ENCODE peak calls at places on chromosomes 6 and 20, in five cellular contexts. One of them, this sample, is unnamed.

GRCh38 chr6:2718334-2719052 is 32.2 kb downstream of the MYLK4 start:
- DNase-seq in mammary epithelial cell: no peak
- DNase-seq in HCT116: no peak
- DNase-seq in fibroblast of lung: peak
- DNase-seq in hepatocyte: no peak
- DNase-seq in this sample: peak

GRCh38 chr6:3251462-3252314 is 7.1 kb upstream of the PSMG4 start:
- DNase-seq in mammary epithelial cell: peak
- DNase-seq in HCT116: peak
- DNase-seq in fibroblast of lung: peak
- DNase-seq in hepatocyte: peak
- DNase-seq in this sample: peak

GRCh38 chr20:63553251-63553932 is 567 bp upstream of the FNDC11 start:
- DNase-seq in mammary epithelial cell: peak
- DNase-seq in HCT116: peak
- DNase-seq in fibroblast of lung: peak
- DNase-seq in hepatocyte: peak
- DNase-seq in this sample: peak

GRCh38 chr6:21595265-21595950 is 1.9 kb downstream of the SOX4 start:
- DNase-seq in mammary epithelial cell: peak
- DNase-seq in HCT116: no peak
- DNase-seq in fibroblast of lung: no peak
- DNase-seq in hepatocyte: peak
- DNase-seq in this sample: no peak

GRCh38 chr20:18734525-18735189 is 78.9 kb upstream of the SCP2D1 start:
- DNase-seq in mammary epithelial cell: no peak
- DNase-seq in HCT116: no peak
- DNase-seq in fibroblast of lung: no peak
- DNase-seq in hepatocyte: no peak
- DNase-seq in this sample: peak

GRCh38 chr6:29722773-29723665 is at the start of gene HLA-F:
- DNase-seq in mammary epithelial cell: peak
- DNase-seq in HCT116: peak
- DNase-seq in fibroblast of lung: peak
- DNase-seq in hepatocyte: peak
- DNase-seq in this sample: peak

GRCh38 chr6:35980991-35981645 is 43.3 kb downstream of the SLC26A8 start:
- DNase-seq in mammary epithelial cell: no peak
- DNase-seq in HCT116: no peak
- DNase-seq in fibroblast of lung: no peak
- DNase-seq in hepatocyte: no peak
- DNase-seq in this sample: no peak

GRCh38 chr6:28355743-28356665 is 6.3 kb downstream of the ZKSCAN3 start:
- DNase-seq in mammary epithelial cell: peak
- DNase-seq in HCT116: peak
- DNase-seq in fibroblast of lung: peak
- DNase-seq in hepatocyte: peak
- DNase-seq in this sample: peak

GRCh38 chr20:33664762-33665144 is 2.0 kb upstream of the ACTL10 start:
- DNase-seq in mammary epithelial cell: no peak
- DNase-seq in HCT116: no peak
- DNase-seq in fibroblast of lung: no peak
- DNase-seq in hepatocyte: no peak
- DNase-seq in this sample: no peak

GRCh38 chr20:8671366-8671943 is 397.4 kb upstream of the PLCB4 start:
- DNase-seq in mammary epithelial cell: no peak
- DNase-seq in HCT116: no peak
- DNase-seq in fibroblast of lung: no peak
- DNase-seq in hepatocyte: no peak
- DNase-seq in this sample: no peak

GRCh38 chr6:44004625-44005506 is 122.4 kb downstream of the MRPL14 start:
- DNase-seq in mammary epithelial cell: no peak
- DNase-seq in HCT116: no peak
- DNase-seq in fibroblast of lung: no peak
- DNase-seq in hepatocyte: no peak
- DNase-seq in this sample: no peak

GRCh38 chr20:33655164-33655563 is 7.0 kb upstream of the C20orf144 start:
- DNase-seq in mammary epithelial cell: no peak
- DNase-seq in HCT116: no peak
- DNase-seq in fibroblast of lung: no peak
- DNase-seq in hepatocyte: no peak
- DNase-seq in this sample: no peak

GRCh38 chr6:135739288-135739687 is 112.2 kb upstream of the PDE7B start:
- DNase-seq in mammary epithelial cell: peak
- DNase-seq in HCT116: no peak
- DNase-seq in fibroblast of lung: peak
- DNase-seq in hepatocyte: no peak
- DNase-seq in this sample: peak

GRCh38 chr20:39524371-39524911 is 562.3 kb downstream of the DHX35 start:
- DNase-seq in mammary epithelial cell: peak
- DNase-seq in HCT116: no peak
- DNase-seq in fibroblast of lung: no peak
- DNase-seq in hepatocyte: peak
- DNase-seq in this sample: peak

GRCh38 chr20:58017237-58017969 is 211.1 kb downstream of the ANKRD60 start:
- DNase-seq in mammary epithelial cell: peak
- DNase-seq in HCT116: peak
- DNase-seq in fibroblast of lung: no peak
- DNase-seq in hepatocyte: no peak
- DNase-seq in this sample: peak

GRCh38 chr6:108195209-108195608 is 29.4 kb downstream of the NR2E1 start:
- DNase-seq in mammary epithelial cell: no peak
- DNase-seq in HCT116: no peak
- DNase-seq in fibroblast of lung: no peak
- DNase-seq in hepatocyte: no peak
- DNase-seq in this sample: no peak

GRCh38 chr6:4313044-4313686 is 177.8 kb upstream of the ECI2 start:
- DNase-seq in mammary epithelial cell: peak
- DNase-seq in HCT116: peak
- DNase-seq in fibroblast of lung: peak
- DNase-seq in hepatocyte: peak
- DNase-seq in this sample: peak

GRCh38 chr6:81636930-81637568 is 115.4 kb downstream of the TENT5A start:
- DNase-seq in mammary epithelial cell: no peak
- DNase-seq in HCT116: no peak
- DNase-seq in fibroblast of lung: peak
- DNase-seq in hepatocyte: no peak
- DNase-seq in this sample: peak

GRCh38 chr6:134539865-134540323 is 222.0 kb upstream of the SGK1 start:
- DNase-seq in mammary epithelial cell: peak
- DNase-seq in HCT116: no peak
- DNase-seq in fibroblast of lung: no peak
- DNase-seq in hepatocyte: no peak
- DNase-seq in this sample: peak

GRCh38 chr6:11702039-11702795 is 76.4 kb downstream of the ADTRP start:
- DNase-seq in mammary epithelial cell: peak
- DNase-seq in HCT116: no peak
- DNase-seq in fibroblast of lung: no peak
- DNase-seq in hepatocyte: peak
- DNase-seq in this sample: peak

GRCh38 chr6:143940011-143940597 is 68.0 kb downstream of the PLAGL1 start:
- DNase-seq in mammary epithelial cell: peak
- DNase-seq in HCT116: peak
- DNase-seq in fibroblast of lung: peak
- DNase-seq in hepatocyte: peak
- DNase-seq in this sample: peak

GRCh38 chr6:144736763-144737162 is 451.6 kb downstream of the UTRN start:
- DNase-seq in mammary epithelial cell: no peak
- DNase-seq in HCT116: no peak
- DNase-seq in fibroblast of lung: no peak
- DNase-seq in hepatocyte: no peak
- DNase-seq in this sample: no peak

GRCh38 chr6:116562614-116563013 is 8.7 kb upstream of the RWDD1 start:
- DNase-seq in mammary epithelial cell: no peak
- DNase-seq in HCT116: no peak
- DNase-seq in fibroblast of lung: peak
- DNase-seq in hepatocyte: peak
- DNase-seq in this sample: no peak

GRCh38 chr6:142385352-142385751 is 83.5 kb downstream of the ADGRG6 start:
- DNase-seq in mammary epithelial cell: no peak
- DNase-seq in HCT116: no peak
- DNase-seq in fibroblast of lung: no peak
- DNase-seq in hepatocyte: no peak
- DNase-seq in this sample: no peak

GRCh38 chr6:1574083-1574761 is 35.5 kb upstream of the FOXC1 start:
- DNase-seq in mammary epithelial cell: no peak
- DNase-seq in HCT116: no peak
- DNase-seq in fibroblast of lung: no peak
- DNase-seq in hepatocyte: no peak
- DNase-seq in this sample: no peak

GRCh38 chr6:97925504-97925903 is 642.5 kb upstream of the MMS22L start:
- DNase-seq in mammary epithelial cell: no peak
- DNase-seq in HCT116: no peak
- DNase-seq in fibroblast of lung: no peak
- DNase-seq in hepatocyte: no peak
- DNase-seq in this sample: no peak

GRCh38 chr6:26064619-26065257 is 22.5 kb upstream of the HFE start:
- DNase-seq in mammary epithelial cell: peak
- DNase-seq in HCT116: peak
- DNase-seq in fibroblast of lung: peak
- DNase-seq in hepatocyte: peak
- DNase-seq in this sample: peak

GRCh38 chr20:57947421-57948176 is 237.8 kb upstream of the PMEPA1 start:
- DNase-seq in mammary epithelial cell: no peak
- DNase-seq in HCT116: no peak
- DNase-seq in fibroblast of lung: peak
- DNase-seq in hepatocyte: no peak
- DNase-seq in this sample: peak

GRCh38 chr6:110524305-110524704 is 47.9 kb upstream of the SLC22A16 start:
- DNase-seq in mammary epithelial cell: peak
- DNase-seq in HCT116: no peak
- DNase-seq in fibroblast of lung: no peak
- DNase-seq in hepatocyte: peak
- DNase-seq in this sample: no peak

GRCh38 chr20:64242797-64243475 is 12.6 kb upstream of the PCMTD2 start:
- DNase-seq in mammary epithelial cell: no peak
- DNase-seq in HCT116: no peak
- DNase-seq in fibroblast of lung: no peak
- DNase-seq in hepatocyte: no peak
- DNase-seq in this sample: no peak

GRCh38 chr6:97626586-97627441 is 343.8 kb upstream of the MMS22L start:
- DNase-seq in mammary epithelial cell: no peak
- DNase-seq in HCT116: no peak
- DNase-seq in fibroblast of lung: peak
- DNase-seq in hepatocyte: peak
- DNase-seq in this sample: peak

GRCh38 chr6:138410972-138411667 is 7.1 kb downstream of the HEBP2 start:
- DNase-seq in mammary epithelial cell: peak
- DNase-seq in HCT116: peak
- DNase-seq in fibroblast of lung: peak
- DNase-seq in hepatocyte: no peak
- DNase-seq in this sample: peak

GRCh38 chr6:145028144-145028818 is 707.0 kb downstream of the EPM2A start:
- DNase-seq in mammary epithelial cell: peak
- DNase-seq in HCT116: peak
- DNase-seq in fibroblast of lung: peak
- DNase-seq in hepatocyte: peak
- DNase-seq in this sample: no peak

GRCh38 chr6:127514396-127515227 is 4.5 kb downstream of the MTCL3 start:
- DNase-seq in mammary epithelial cell: peak
- DNase-seq in HCT116: no peak
- DNase-seq in fibroblast of lung: peak
- DNase-seq in hepatocyte: peak
- DNase-seq in this sample: peak
- TF ChIP-seq EZH2 in mammary epithelial cell: peak
- TF ChIP-seq EZH2 in HCT116: no peak
- TF ChIP-seq EZH2 in fibroblast of lung: no peak
- TF ChIP-seq EZH2 in hepatocyte: no peak
- TF ChIP-seq EZH2 in this sample: no peak

DNA sequence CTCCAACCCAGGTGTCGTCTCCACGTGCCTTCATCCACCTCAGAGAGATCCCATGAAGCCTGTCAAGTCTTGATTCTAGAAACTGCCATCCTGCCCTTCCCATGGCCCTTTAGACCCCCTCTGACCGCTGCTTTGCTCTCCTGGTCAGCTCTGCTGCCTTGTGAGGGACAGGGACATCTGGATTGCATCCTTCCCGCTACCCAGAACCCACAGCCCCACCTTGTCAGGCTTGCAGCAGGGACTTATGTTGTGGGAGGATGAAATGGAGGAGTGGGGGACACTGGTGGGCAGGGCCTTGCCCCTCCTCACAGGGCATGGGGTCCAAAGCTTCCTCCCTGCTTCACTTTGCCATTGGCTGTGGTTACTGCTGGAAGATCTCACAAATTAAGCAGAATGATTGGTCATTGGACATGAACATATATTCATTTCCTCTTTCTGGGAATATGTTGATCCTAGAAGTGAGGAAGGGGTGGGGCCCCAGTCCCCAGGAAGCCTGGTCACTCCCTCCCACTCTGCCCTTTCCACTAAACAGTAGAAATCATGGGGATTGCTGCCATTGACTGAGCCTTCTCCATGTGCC is 4.5 kb downstream of the GLP1R start:
- DNase-seq in mammary epithelial cell: no peak
- DNase-seq in HCT116: no peak
- DNase-seq in fibroblast of lung: no peak
- DNase-seq in hepatocyte: no peak
- DNase-seq in this sample: no peak
- TF ChIP-seq EZH2 in mammary epithelial cell: no peak
- TF ChIP-seq EZH2 in HCT116: no peak
- TF ChIP-seq EZH2 in fibroblast of lung: no peak
- TF ChIP-seq EZH2 in hepatocyte: no peak
- TF ChIP-seq EZH2 in this sample: no peak

GRCh38 chr6:71419954-71420692 is 131.5 kb downstream of the OGFRL1 start:
- DNase-seq in mammary epithelial cell: no peak
- DNase-seq in HCT116: no peak
- DNase-seq in fibroblast of lung: peak
- DNase-seq in hepatocyte: peak
- DNase-seq in this sample: no peak
- TF ChIP-seq EZH2 in mammary epithelial cell: no peak
- TF ChIP-seq EZH2 in HCT116: no peak
- TF ChIP-seq EZH2 in fibroblast of lung: no peak
- TF ChIP-seq EZH2 in hepatocyte: no peak
- TF ChIP-seq EZH2 in this sample: no peak

DNA sequence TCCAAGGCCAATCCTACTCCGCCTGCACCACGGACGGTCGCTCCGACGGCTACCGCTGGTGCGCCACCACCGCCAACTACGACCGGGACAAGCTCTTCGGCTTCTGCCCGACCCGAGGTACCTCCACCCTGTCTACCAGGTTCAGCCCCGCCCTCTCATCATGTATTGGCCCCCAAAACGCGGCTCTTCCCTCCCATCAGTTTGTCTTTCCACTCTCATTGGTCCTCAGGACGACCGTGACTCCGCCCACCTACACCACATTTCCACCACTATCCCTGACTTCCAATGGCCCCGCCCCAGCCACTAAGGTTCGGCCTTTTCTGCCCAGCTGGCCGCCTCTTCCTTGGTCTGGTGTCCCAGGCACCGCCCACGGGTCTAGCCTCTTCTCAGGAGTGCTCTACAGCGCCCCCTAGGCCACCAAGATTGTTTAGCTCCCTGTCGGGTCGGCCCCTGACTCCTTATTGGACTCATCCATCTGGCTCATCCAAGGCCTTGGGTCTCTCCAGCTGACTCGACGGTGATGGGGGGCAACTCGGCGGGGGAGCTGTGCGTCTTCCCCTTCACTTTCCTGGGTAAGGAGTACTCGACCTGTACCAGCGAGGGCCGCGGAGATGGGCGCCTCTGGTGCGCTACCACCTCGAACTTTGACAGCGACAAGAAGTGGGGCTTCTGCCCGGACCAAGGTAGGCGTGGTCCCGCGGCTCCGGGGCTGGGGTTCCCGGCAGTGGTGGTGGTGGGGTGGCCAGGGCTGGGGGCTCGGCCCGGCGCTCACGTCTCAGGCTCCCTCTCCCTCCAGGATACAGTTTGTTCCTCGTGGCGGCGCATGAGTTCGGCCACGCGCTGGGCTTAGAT is 3.1 kb downstream of the MMP9 start:
- DNase-seq in mammary epithelial cell: no peak
- DNase-seq in HCT116: peak
- DNase-seq in fibroblast of lung: peak
- DNase-seq in hepatocyte: no peak
- DNase-seq in this sample: no peak
- TF ChIP-seq EZH2 in mammary epithelial cell: peak
- TF ChIP-seq EZH2 in HCT116: no peak
- TF ChIP-seq EZH2 in fibroblast of lung: no peak
- TF ChIP-seq EZH2 in hepatocyte: no peak
- TF ChIP-seq EZH2 in this sample: no peak